ENCODE peak calls at places on chromosomes 5 and 9, in four cellular contexts. One of them, this sample, is unnamed. For H3K4me1, the result is how much of the 10 kb centered on the place peaks cover.

GRCh38 chr5:160516696-160517530 is 95.3 kb downstream of the PTTG1 start:
- DNase-seq in IMR-90: no peak
- DNase-seq in H9: no peak
- DNase-seq in H1: no peak
- DNase-seq in this sample: no peak

GRCh38 chr5:127029513-127030258 is 672 bp downstream of the MARCHF3 start:
- DNase-seq in IMR-90: peak
- DNase-seq in H1: no peak
- DNase-seq in H9: peak
- DNase-seq in this sample: peak

GRCh38 chr5:173291722-173292658 is 36.2 kb downstream of the STC2 start:
- DNase-seq in IMR-90: peak
- DNase-seq in H9: no peak
- DNase-seq in H1: no peak
- DNase-seq in this sample: peak

GRCh38 chr9:132637351-132637750 is 32.4 kb downstream of the DDX31 start:
- DNase-seq in H9: no peak
- DNase-seq in H1: no peak
- DNase-seq in IMR-90: no peak
- DNase-seq in this sample: no peak

GRCh38 chr9:69213647-69214046 is 39.6 kb downstream of the TJP2 start:
- DNase-seq in IMR-90: no peak
- DNase-seq in H1: no peak
- DNase-seq in H9: no peak
- DNase-seq in this sample: no peak

GRCh38 chr9:3321186-3321585 is 204.6 kb downstream of the RFX3 start:
- DNase-seq in H1: no peak
- DNase-seq in IMR-90: no peak
- DNase-seq in H9: no peak
- DNase-seq in this sample: no peak

GRCh38 chr9:130437011-130437784 is 7.6 kb upstream of the ASS1 start:
- DNase-seq in H1: no peak
- DNase-seq in IMR-90: no peak
- DNase-seq in H9: peak
- DNase-seq in this sample: no peak

GRCh38 chr5:161857358-161857757 is 9.4 kb downstream of the GABRA1 start:
- DNase-seq in IMR-90: no peak
- DNase-seq in H9: no peak
- DNase-seq in H1: no peak
- DNase-seq in this sample: no peak

GRCh38 chr5:73236541-73237128 is 63.6 kb downstream of the TMEM174 start:
- DNase-seq in H1: no peak
- DNase-seq in IMR-90: no peak
- DNase-seq in H9: no peak
- DNase-seq in this sample: no peak

GRCh38 chr5:29950416-29951145 is 1242.9 kb upstream of the CDH6 start:
- DNase-seq in H9: no peak
- DNase-seq in IMR-90: no peak
- DNase-seq in H1: no peak
- DNase-seq in this sample: no peak

GRCh38 chr9:77756449-77756848 is 108.3 kb upstream of the GNA14 start:
- DNase-seq in H9: no peak
- DNase-seq in H1: no peak
- DNase-seq in IMR-90: peak
- DNase-seq in this sample: no peak

GRCh38 chr9:90940280-90940679 is 138.7 kb downstream of the SYK start:
- DNase-seq in IMR-90: no peak
- DNase-seq in H9: no peak
- DNase-seq in H1: no peak
- DNase-seq in this sample: no peak

GRCh38 chr9:109751253-109751652 is 28.7 kb upstream of the PALM2AKAP2 start:
- DNase-seq in H1: no peak
- DNase-seq in IMR-90: peak
- DNase-seq in H9: no peak
- DNase-seq in this sample: no peak

GRCh38 chr9:128947423-128948310 is at the start of the genes DOLK and NUP188:
- DNase-seq in H1: peak
- DNase-seq in IMR-90: peak
- DNase-seq in H9: peak
- DNase-seq in this sample: peak

GRCh38 chr5:105688227-105688807 is 1982.4 kb downstream of the EFNA5 start:
- DNase-seq in IMR-90: no peak
- DNase-seq in H9: peak
- DNase-seq in H1: no peak
- DNase-seq in this sample: no peak

GRCh38 chr5:141095263-141095641 is 837 bp downstream of the PCDHB2 start:
- DNase-seq in H1: no peak
- DNase-seq in IMR-90: no peak
- DNase-seq in H9: no peak
- DNase-seq in this sample: peak

GRCh38 chr5:123261752-123262151 is 161.5 kb downstream of the CEP120 start:
- DNase-seq in H1: no peak
- DNase-seq in IMR-90: peak
- DNase-seq in H9: no peak
- DNase-seq in this sample: no peak

GRCh38 chr5:151660616-151661015 is 26.1 kb downstream of the SPARC start:
- DNase-seq in H9: no peak
- DNase-seq in IMR-90: peak
- DNase-seq in H1: no peak
- DNase-seq in this sample: peak

GRCh38 chr9:107350443-107350842 is 67.4 kb downstream of the RAD23B start:
- DNase-seq in IMR-90: no peak
- DNase-seq in H1: no peak
- DNase-seq in H9: no peak
- DNase-seq in this sample: no peak

GRCh38 chr5:66994790-66995189 is 201.8 kb downstream of the CD180 start:
- DNase-seq in IMR-90: no peak
- DNase-seq in H1: no peak
- DNase-seq in H9: no peak
- DNase-seq in this sample: no peak

GRCh38 chr9:73579823-73580222 is 428.2 kb downstream of the ANXA1 start:
- DNase-seq in H1: no peak
- DNase-seq in H9: no peak
- DNase-seq in IMR-90: no peak
- DNase-seq in this sample: no peak

GRCh38 chr9:134360180-134360759 is 34.0 kb downstream of the RXRA start:
- DNase-seq in H9: no peak
- DNase-seq in H1: no peak
- DNase-seq in IMR-90: no peak
- DNase-seq in this sample: no peak

GRCh38 chr9:73216016-73216415 is 64.4 kb downstream of the ANXA1 start:
- DNase-seq in IMR-90: no peak
- DNase-seq in H9: no peak
- DNase-seq in H1: no peak
- DNase-seq in this sample: no peak

GRCh38 chr5:119315516-119315949 is 40.3 kb upstream of the TNFAIP8 start:
- DNase-seq in IMR-90: no peak
- DNase-seq in H9: no peak
- DNase-seq in H1: no peak
- DNase-seq in this sample: no peak

GRCh38 chr9:117414906-117415583 is at the start of gene ASTN2:
- DNase-seq in H9: peak
- DNase-seq in H1: no peak
- DNase-seq in IMR-90: no peak
- DNase-seq in this sample: peak

GRCh38 chr9:110994771-110995241 is 43.5 kb downstream of the LPAR1 start:
- DNase-seq in H1: no peak
- DNase-seq in IMR-90: peak
- DNase-seq in H9: no peak
- DNase-seq in this sample: peak

GRCh38 chr5:116520706-116521105 is 53.9 kb downstream of the SEMA6A start:
- DNase-seq in IMR-90: no peak
- DNase-seq in H1: no peak
- DNase-seq in H9: no peak
- DNase-seq in this sample: no peak

GRCh38 chr5:160199410-160199911 is 29.8 kb upstream of the FABP6 start:
- DNase-seq in H9: peak
- DNase-seq in IMR-90: peak
- DNase-seq in H1: no peak
- DNase-seq in this sample: peak

GRCh38 chr9:109901191-109901590 is 121.2 kb downstream of the PALM2AKAP2 start:
- DNase-seq in H9: no peak
- DNase-seq in H1: no peak
- DNase-seq in IMR-90: peak
- DNase-seq in this sample: peak

GRCh38 chr9:133331641-133332380 is 4.2 kb downstream of the SURF6 start:
- DNase-seq in IMR-90: no peak
- DNase-seq in H9: peak
- DNase-seq in H1: no peak
- DNase-seq in this sample: no peak

GRCh38 chr9:126057869-126058467 is 268.7 kb upstream of the MVB12B start:
- DNase-seq in H1: no peak
- DNase-seq in IMR-90: no peak
- DNase-seq in H9: no peak
- DNase-seq in this sample: no peak

GRCh38 chr5:71757590-71758543 is 38.8 kb downstream of the CARTPT start:
- DNase-seq in H1: peak
- DNase-seq in IMR-90: peak
- DNase-seq in H9: peak
- DNase-seq in this sample: peak

GRCh38 chr5:481347-481746 is 38.4 kb downstream of the EXOC3 start:
- DNase-seq in H9: no peak
- DNase-seq in IMR-90: no peak
- DNase-seq in H1: no peak
- DNase-seq in this sample: no peak

GRCh38 chr9:73042155-73042554 is 89.3 kb upstream of the ALDH1A1 start:
- DNase-seq in IMR-90: no peak
- DNase-seq in H9: no peak
- DNase-seq in H1: no peak
- DNase-seq in this sample: peak

GRCh38 chr9:134304712-134305111 is 21.5 kb upstream of the RXRA start:
- DNase-seq in H9: no peak
- DNase-seq in IMR-90: no peak
- DNase-seq in H1: no peak
- DNase-seq in this sample: no peak

GRCh38 chr5:52989025-52989780 is at the start of gene ITGA2:
- DNase-seq in IMR-90: peak
- DNase-seq in H1: no peak
- DNase-seq in H9: peak
- DNase-seq in this sample: peak

GRCh38 chr5:97087138-97087537 is 55.3 kb downstream of the LIX1 start:
- DNase-seq in IMR-90: no peak
- DNase-seq in H9: no peak
- DNase-seq in H1: no peak
- DNase-seq in this sample: no peak

DNA sequence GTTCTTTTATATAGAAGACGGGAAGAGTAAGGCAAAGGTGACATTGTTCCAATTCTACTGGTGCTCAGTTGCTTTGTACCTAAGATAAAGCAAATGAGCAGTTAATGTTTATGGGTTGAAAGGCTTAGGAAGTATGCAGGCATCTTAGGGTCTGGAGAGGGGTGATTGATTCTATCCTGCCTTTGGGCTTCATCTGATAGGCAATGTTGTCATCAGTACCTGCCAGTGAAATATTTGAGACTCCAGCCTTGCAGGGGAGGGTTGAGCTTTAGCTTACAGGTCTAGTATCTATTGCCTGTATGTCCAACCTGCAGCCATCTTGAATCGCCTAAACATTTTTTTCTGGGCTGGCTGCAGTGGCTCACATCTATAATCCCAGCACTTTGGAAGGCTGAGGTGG is 13.8 kb upstream of the CTSV start:
- DNase-seq in H1: no peak
- DNase-seq in H9: no peak
- DNase-seq in IMR-90: no peak
- DNase-seq in this sample: no peak
- H3K4me2 ChIP-seq in H1: peak
- H3K4me2 ChIP-seq in H9: peak
- H3K4me2 ChIP-seq in IMR-90: no peak
- H3K4me2 ChIP-seq in this sample: no peak

DNA sequence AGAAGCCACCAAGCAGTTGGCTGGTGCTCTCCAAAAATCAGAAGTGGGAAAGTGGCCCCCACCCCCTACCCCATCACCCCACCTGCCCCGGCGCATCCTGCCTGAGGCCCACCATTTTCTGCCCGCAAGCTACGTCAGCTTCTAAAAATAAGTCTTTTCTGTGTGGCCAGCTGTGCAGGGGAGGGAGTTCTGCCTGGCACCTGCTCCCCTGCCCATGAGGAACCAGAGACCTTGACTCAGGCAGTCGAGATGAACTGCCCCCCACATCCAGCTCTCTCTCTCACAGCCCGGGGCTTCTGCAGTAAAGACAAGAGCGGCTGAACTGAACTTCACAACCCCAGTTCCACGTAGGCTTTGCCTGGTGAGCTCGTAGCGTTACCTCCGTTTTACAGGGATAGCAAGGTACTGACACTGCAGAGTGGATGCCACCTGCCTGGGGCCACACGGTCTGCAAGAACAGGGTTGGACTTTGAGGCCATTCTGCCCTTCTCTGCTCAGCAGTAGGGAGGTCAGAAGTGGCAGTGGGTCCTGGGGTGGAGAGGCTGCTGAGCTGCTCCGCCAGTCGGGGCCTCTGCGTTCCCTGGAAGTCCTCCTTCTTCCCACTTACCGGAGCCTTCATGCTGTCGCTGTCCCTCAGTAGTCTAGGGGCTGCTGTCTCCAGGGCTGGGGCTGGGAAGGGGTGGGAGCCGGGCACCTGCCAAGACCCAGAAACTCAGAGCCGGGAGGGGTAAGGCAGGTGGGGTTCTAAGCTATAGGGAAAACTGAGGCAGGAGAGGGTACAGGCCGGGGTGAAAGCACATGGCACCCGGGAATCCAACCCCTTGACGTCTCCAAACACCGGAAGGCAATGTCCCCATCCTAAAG is 808 bp downstream of the ST6GALNAC4 start:
- DNase-seq in H9: no peak
- DNase-seq in H1: no peak
- DNase-seq in IMR-90: no peak
- DNase-seq in this sample: no peak
- H2BK15ac ChIP-seq in H9: no peak
- H2BK15ac ChIP-seq in H1: peak
- H2BK15ac ChIP-seq in IMR-90: peak
- H2BK15ac ChIP-seq in this sample: peak

GRCh38 chr9:121729769-121730168 is 78.3 kb downstream of the DAB2IP start:
- DNase-seq in H1: no peak
- DNase-seq in H9: no peak
- DNase-seq in IMR-90: no peak
- DNase-seq in this sample: no peak
- H3K4me1 ChIP-seq in H1: under half
- H3K4me1 ChIP-seq in H9: under half
- H3K4me1 ChIP-seq in IMR-90: under half
- H3K4me1 ChIP-seq in this sample: under half

GRCh38 chr5:128536229-128536860 is 1.7 kb downstream of the FBN2 start:
- DNase-seq in H9: peak
- DNase-seq in H1: no peak
- DNase-seq in IMR-90: peak
- DNase-seq in this sample: peak

GRCh38 chr5:128537999-128538248 is at the start of gene FBN2:
- DNase-seq in H9: no peak
- DNase-seq in H1: no peak
- DNase-seq in IMR-90: no peak
- DNase-seq in this sample: no peak

GRCh38 chr5:128538249-128539037 is 398 bp upstream of the FBN2 start:
- DNase-seq in IMR-90: peak
- DNase-seq in H1: peak
- DNase-seq in H9: peak
- DNase-seq in this sample: peak

GRCh38 chr5:128536861-128537305 is 1.2 kb downstream of the FBN2 start:
- DNase-seq in IMR-90: peak
- DNase-seq in H1: no peak
- DNase-seq in H9: peak
- DNase-seq in this sample: peak

GRCh38 chr5:128537306-128537998 is 593 bp downstream of the FBN2 start:
- DNase-seq in H1: no peak
- DNase-seq in H9: peak
- DNase-seq in IMR-90: peak
- DNase-seq in this sample: peak
- H3K4me2 ChIP-seq in H1: peak
- H3K4me2 ChIP-seq in H9: peak
- H3K4me2 ChIP-seq in IMR-90: peak
- H3K4me2 ChIP-seq in this sample: peak

This sample was measured in mesenchymal stem cell.